ENCODE peak calls at places on chromosomes 1 and 21, in six cellular contexts. One of them, this sample, is unnamed.

GRCh38 chr1:204384636-204385354 is 25.1 kb upstream of the PLEKHA6 start:
- DNase-seq in HepG2: no peak
- DNase-seq in K562: no peak
- DNase-seq in SK-N-SH: peak; percentile 48
- DNase-seq in H1: peak; percentile 45
- DNase-seq in GM12892: no peak
- DNase-seq in this sample: no peak

GRCh38 chr21:35342440-35342839 is 293.3 kb upstream of the RUNX1 start:
- DNase-seq in GM12892: peak; percentile 7
- DNase-seq in SK-N-SH: no peak
- DNase-seq in K562: no peak
- DNase-seq in HepG2: no peak
- DNase-seq in H1: no peak
- DNase-seq in this sample: peak; percentile 23

GRCh38 chr1:9410737-9411297 is 118.1 kb downstream of the SPSB1 start:
- DNase-seq in H1: no peak
- DNase-seq in GM12892: no peak
- DNase-seq in K562: no peak
- DNase-seq in HepG2: peak; percentile 39
- DNase-seq in SK-N-SH: peak; percentile 43
- DNase-seq in this sample: peak; percentile 46

GRCh38 chr1:64962447-64962846 is 3.9 kb downstream of the JAK1 start:
- DNase-seq in K562: no peak
- DNase-seq in GM12892: no peak
- DNase-seq in H1: no peak
- DNase-seq in SK-N-SH: no peak
- DNase-seq in HepG2: no peak
- DNase-seq in this sample: no peak

GRCh38 chr1:154466879-154467767 is 34.9 kb upstream of the TDRD10 start:
- DNase-seq in SK-N-SH: no peak
- DNase-seq in K562: no peak
- DNase-seq in H1: no peak
- DNase-seq in HepG2: no peak
- DNase-seq in GM12892: no peak
- DNase-seq in this sample: no peak

GRCh38 chr1:10633416-10633815 is 158.7 kb downstream of the PEX14 start:
- DNase-seq in HepG2: no peak
- DNase-seq in GM12892: no peak
- DNase-seq in H1: no peak
- DNase-seq in K562: no peak
- DNase-seq in SK-N-SH: no peak
- DNase-seq in this sample: no peak

GRCh38 chr1:184937729-184938128 is 36.6 kb downstream of the NIBAN1 start:
- DNase-seq in SK-N-SH: no peak
- DNase-seq in K562: no peak
- DNase-seq in GM12892: no peak
- DNase-seq in HepG2: no peak
- DNase-seq in H1: no peak
- DNase-seq in this sample: no peak

GRCh38 chr1:203328714-203329122 is 22.2 kb downstream of the FMOD start:
- DNase-seq in GM12892: no peak
- DNase-seq in K562: peak; percentile 81
- DNase-seq in SK-N-SH: peak; percentile 33
- DNase-seq in H1: no peak
- DNase-seq in HepG2: peak; percentile 42
- DNase-seq in this sample: no peak

GRCh38 chr1:40754201-40754600 is 29.4 kb upstream of the KCNQ4 start:
- DNase-seq in K562: no peak
- DNase-seq in GM12892: no peak
- DNase-seq in HepG2: no peak
- DNase-seq in SK-N-SH: no peak
- DNase-seq in H1: no peak
- DNase-seq in this sample: no peak

GRCh38 chr1:21689531-21690165 is 20.5 kb upstream of the RAP1GAP start:
- DNase-seq in HepG2: no peak
- DNase-seq in H1: no peak
- DNase-seq in GM12892: no peak
- DNase-seq in SK-N-SH: no peak
- DNase-seq in K562: no peak
- DNase-seq in this sample: no peak

GRCh38 chr1:87718241-87718950 is 389.7 kb downstream of the LMO4 start:
- DNase-seq in SK-N-SH: no peak
- DNase-seq in K562: no peak
- DNase-seq in GM12892: no peak
- DNase-seq in H1: no peak
- DNase-seq in HepG2: no peak
- DNase-seq in this sample: no peak

GRCh38 chr1:224065455-224065854 is 48.5 kb upstream of the FBXO28 start:
- DNase-seq in K562: no peak
- DNase-seq in SK-N-SH: no peak
- DNase-seq in GM12892: no peak
- DNase-seq in HepG2: no peak
- DNase-seq in H1: no peak
- DNase-seq in this sample: no peak

GRCh38 chr1:150061632-150062101 is 5.9 kb upstream of the VPS45 start:
- DNase-seq in K562: no peak
- DNase-seq in HepG2: no peak
- DNase-seq in SK-N-SH: no peak
- DNase-seq in GM12892: no peak
- DNase-seq in H1: no peak
- DNase-seq in this sample: no peak

GRCh38 chr1:233252436-233252835 is 43.1 kb downstream of the PCNX2 start:
- DNase-seq in H1: no peak
- DNase-seq in K562: no peak
- DNase-seq in SK-N-SH: no peak
- DNase-seq in GM12892: no peak
- DNase-seq in HepG2: no peak
- DNase-seq in this sample: no peak

GRCh38 chr1:51910618-51911017 is 32.1 kb upstream of the NRDC start:
- DNase-seq in K562: peak; percentile 30
- DNase-seq in SK-N-SH: no peak
- DNase-seq in HepG2: no peak
- DNase-seq in GM12892: no peak
- DNase-seq in H1: no peak
- DNase-seq in this sample: no peak

GRCh38 chr1:214683596-214683995 is 80.6 kb downstream of the CENPF start:
- DNase-seq in K562: no peak
- DNase-seq in SK-N-SH: no peak
- DNase-seq in HepG2: no peak
- DNase-seq in GM12892: no peak
- DNase-seq in H1: no peak
- DNase-seq in this sample: no peak

GRCh38 chr1:1420654-1421134 is 382 bp downstream of the ANKRD65 start:
- DNase-seq in K562: no peak
- DNase-seq in HepG2: no peak
- DNase-seq in GM12892: no peak
- DNase-seq in SK-N-SH: peak; percentile 47
- DNase-seq in H1: no peak
- DNase-seq in this sample: no peak

GRCh38 chr1:155324717-155325595 is 4.3 kb downstream of the RUSC1 start:
- DNase-seq in SK-N-SH: peak; percentile 78
- DNase-seq in K562: peak; percentile 79
- DNase-seq in GM12892: no peak
- DNase-seq in HepG2: peak; percentile 45
- DNase-seq in H1: peak; percentile 91
- DNase-seq in this sample: peak; percentile 46

GRCh38 chr1:186849824-186850223 is 21.1 kb downstream of the PLA2G4A start:
- DNase-seq in SK-N-SH: no peak
- DNase-seq in GM12892: no peak
- DNase-seq in HepG2: no peak
- DNase-seq in H1: no peak
- DNase-seq in K562: no peak
- DNase-seq in this sample: no peak

GRCh38 chr21:38917045-38917774 is 111.5 kb downstream of the ETS2 start:
- DNase-seq in GM12892: no peak
- DNase-seq in SK-N-SH: no peak
- DNase-seq in H1: no peak
- DNase-seq in HepG2: peak; percentile 94
- DNase-seq in K562: no peak
- DNase-seq in this sample: no peak

GRCh38 chr1:41872074-41872473 is 46.6 kb downstream of the HIVEP3 start:
- DNase-seq in K562: no peak
- DNase-seq in GM12892: no peak
- DNase-seq in HepG2: no peak
- DNase-seq in SK-N-SH: no peak
- DNase-seq in H1: no peak
- DNase-seq in this sample: no peak

GRCh38 chr1:180641662-180642061 is 9.8 kb downstream of the XPR1 start:
- DNase-seq in GM12892: no peak
- DNase-seq in K562: no peak
- DNase-seq in SK-N-SH: no peak
- DNase-seq in HepG2: no peak
- DNase-seq in H1: no peak
- DNase-seq in this sample: no peak

GRCh38 chr1:59564192-59564891 is 250.4 kb upstream of the HOOK1 start:
- DNase-seq in GM12892: no peak
- DNase-seq in H1: no peak
- DNase-seq in K562: no peak
- DNase-seq in HepG2: no peak
- DNase-seq in SK-N-SH: no peak
- DNase-seq in this sample: no peak

GRCh38 chr1:232481091-232481490 is 148.8 kb downstream of the SIPA1L2 start:
- DNase-seq in H1: no peak
- DNase-seq in K562: no peak
- DNase-seq in HepG2: no peak
- DNase-seq in SK-N-SH: no peak
- DNase-seq in GM12892: no peak
- DNase-seq in this sample: no peak

GRCh38 chr1:233614173-233614742 is 352 bp downstream of the KCNK1 start:
- DNase-seq in HepG2: no peak
- DNase-seq in SK-N-SH: no peak
- DNase-seq in K562: peak; percentile 35
- DNase-seq in H1: peak; percentile 73
- DNase-seq in GM12892: peak; percentile 44
- DNase-seq in this sample: peak; percentile 41

GRCh38 chr1:170630977-170631376 is 33.0 kb upstream of the PRRX1 start:
- DNase-seq in K562: no peak
- DNase-seq in GM12892: no peak
- DNase-seq in H1: no peak
- DNase-seq in HepG2: no peak
- DNase-seq in SK-N-SH: no peak
- DNase-seq in this sample: no peak

GRCh38 chr1:170634819-170635410 is 29.0 kb upstream of the PRRX1 start:
- DNase-seq in HepG2: no peak
- DNase-seq in H1: no peak
- DNase-seq in GM12892: no peak
- DNase-seq in K562: no peak
- DNase-seq in SK-N-SH: no peak
- DNase-seq in this sample: no peak

GRCh38 chr1:170634293-170634692 is 29.6 kb upstream of the PRRX1 start:
- DNase-seq in HepG2: no peak
- DNase-seq in GM12892: no peak
- DNase-seq in SK-N-SH: no peak
- DNase-seq in H1: no peak
- DNase-seq in K562: no peak
- DNase-seq in this sample: no peak
- TF ChIP-seq TAF1 in HepG2: no peak
- TF ChIP-seq TAF1 in GM12892: no peak
- TF ChIP-seq TAF1 in SK-N-SH: no peak
- TF ChIP-seq TAF1 in H1: no peak
- TF ChIP-seq TAF1 in K562: no peak
- TF ChIP-seq TAF1 in this sample: no peak

DNA sequence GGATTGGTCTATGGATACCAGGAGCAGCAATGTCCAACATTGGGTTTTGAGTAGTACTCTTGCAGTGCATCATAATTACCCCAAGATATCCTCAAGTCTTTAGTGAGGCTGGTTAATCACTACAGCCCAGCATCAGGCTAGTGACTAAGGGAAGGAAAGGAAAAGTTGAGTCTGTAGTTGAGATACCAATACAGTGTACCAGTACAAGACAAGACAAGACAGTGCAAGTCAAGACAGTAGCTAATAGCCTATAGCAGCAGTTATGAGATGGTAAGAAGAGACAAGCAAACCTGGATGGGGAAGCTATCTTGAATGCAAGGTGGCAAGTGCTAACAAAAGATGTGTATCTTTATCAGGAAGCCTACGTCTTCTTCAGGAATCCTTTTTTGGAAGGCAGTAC is 13.3 kb upstream of the GNG12 start:
- DNase-seq in GM12892: no peak
- DNase-seq in H1: no peak
- DNase-seq in HepG2: no peak
- DNase-seq in SK-N-SH: no peak
- DNase-seq in K562: no peak
- DNase-seq in this sample: no peak
- TF ChIP-seq POLR2AphosphoS5 in GM12892: no peak
- TF ChIP-seq POLR2AphosphoS5 in H1: no peak
- TF ChIP-seq POLR2AphosphoS5 in HepG2: no peak
- TF ChIP-seq POLR2AphosphoS5 in SK-N-SH: no peak
- TF ChIP-seq POLR2AphosphoS5 in K562: no peak
- TF ChIP-seq POLR2AphosphoS5 in this sample: no peak

GRCh38 chr1:53063744-53064515 is 1.9 kb downstream of the PODN start:
- DNase-seq in HepG2: no peak
- DNase-seq in H1: peak; percentile 44
- DNase-seq in SK-N-SH: peak; percentile 25
- DNase-seq in K562: no peak
- DNase-seq in GM12892: no peak
- DNase-seq in this sample: no peak

GRCh38 chr1:53062731-53063591 is 948 bp downstream of the PODN start:
- DNase-seq in GM12892: no peak
- DNase-seq in SK-N-SH: peak; percentile 72
- DNase-seq in H1: peak; percentile 74
- DNase-seq in HepG2: no peak
- DNase-seq in K562: no peak
- DNase-seq in this sample: no peak

GRCh38 chr1:53060580-53060979 is 1.4 kb upstream of the PODN start:
- DNase-seq in SK-N-SH: no peak
- DNase-seq in H1: no peak
- DNase-seq in HepG2: no peak
- DNase-seq in K562: no peak
- DNase-seq in GM12892: no peak
- DNase-seq in this sample: no peak

GRCh38 chr1:53061123-53061858 is 722 bp upstream of the PODN start:
- DNase-seq in GM12892: no peak
- DNase-seq in SK-N-SH: no peak
- DNase-seq in K562: no peak
- DNase-seq in H1: peak; percentile 60
- DNase-seq in HepG2: no peak
- DNase-seq in this sample: no peak

GRCh38 chr1:53061859-53062714 is at the start of gene PODN:
- DNase-seq in SK-N-SH: peak; percentile 86
- DNase-seq in H1: peak; percentile 66
- DNase-seq in GM12892: no peak
- DNase-seq in HepG2: no peak
- DNase-seq in K562: peak; percentile 54
- DNase-seq in this sample: no peak
- TF ChIP-seq TAF1 in SK-N-SH: no peak
- TF ChIP-seq TAF1 in H1: no peak
- TF ChIP-seq TAF1 in GM12892: no peak
- TF ChIP-seq TAF1 in HepG2: no peak
- TF ChIP-seq TAF1 in K562: no peak
- TF ChIP-seq TAF1 in this sample: no peak

DNA sequence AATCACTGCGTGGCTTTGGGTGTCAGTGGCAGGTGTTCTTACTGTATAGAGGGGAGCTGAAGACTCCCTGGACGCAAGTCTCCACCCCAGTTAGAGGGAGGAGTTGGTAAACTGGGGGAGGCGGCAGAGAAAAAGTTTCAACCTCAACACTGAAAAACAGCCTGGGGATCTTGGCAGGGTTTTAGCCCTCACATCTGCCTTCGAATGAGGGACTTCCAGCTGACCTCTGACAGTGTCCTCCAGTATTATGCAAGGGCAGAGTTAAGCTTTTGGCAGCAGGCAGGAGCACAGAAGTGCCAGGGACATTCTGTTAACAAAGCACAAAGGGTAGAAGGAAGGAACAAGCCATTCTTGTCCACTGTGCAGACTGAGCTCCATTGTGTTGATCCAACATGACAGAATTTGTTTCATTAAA is 41.2 kb upstream of the RAB4A start:
- DNase-seq in HepG2: peak; percentile 62
- DNase-seq in GM12892: no peak
- DNase-seq in SK-N-SH: no peak
- DNase-seq in K562: no peak
- DNase-seq in H1: peak; percentile 50
- DNase-seq in this sample: no peak
- TF ChIP-seq POLR2AphosphoS5 in HepG2: no peak
- TF ChIP-seq POLR2AphosphoS5 in GM12892: no peak
- TF ChIP-seq POLR2AphosphoS5 in SK-N-SH: no peak
- TF ChIP-seq POLR2AphosphoS5 in K562: no peak
- TF ChIP-seq POLR2AphosphoS5 in H1: no peak
- TF ChIP-seq POLR2AphosphoS5 in this sample: no peak

This sample was measured in GM12891.